ENCODE peak calls at places on chromosomes 5 and 9, in four cellular contexts. X is GM23248, C is T-cell, Y is skeletal muscle cell. B is an unnamed sample.

GRCh38 chr5:100779669-100780375 is 123.3 kb downstream of the ST8SIA4 start:
- DNase-seq in X (no peak), C (no peak), Y (no peak), B (no peak)

GRCh38 chr9:123347289-123348060 is 8.5 kb upstream of the CRB2 start:
- DNase-seq in X (peak), C (no peak), Y (no peak), B (no peak)

GRCh38 chr5:149907828-149908227 is 36.8 kb downstream of the PDE6A start:
- DNase-seq in X (no peak), C (no peak), Y (no peak), B (no peak)

GRCh38 chr9:92723299-92723625 is 41.4 kb downstream of the BICD2 start:
- DNase-seq in X (no peak), C (no peak), Y (no peak), B (no peak)

GRCh38 chr9:120442280-120442597 is 137.7 kb downstream of the CDK5RAP2 start:
- DNase-seq in X (no peak), C (no peak), Y (no peak), B (no peak)

GRCh38 chr5:64836190-64836750 is 67.5 kb downstream of the CWC27 start:
- DNase-seq in X (no peak), C (no peak), Y (no peak), B (no peak)

GRCh38 chr5:109959652-109960051 is 269.9 kb downstream of the MAN2A1 start:
- DNase-seq in X (no peak), C (no peak), Y (no peak), B (no peak)

GRCh38 chr5:154610321-154611154 is 132.5 kb upstream of the HAND1 start:
- DNase-seq in X (peak), C (peak), Y (peak), B (peak)

GRCh38 chr9:88388886-88389617 is 808 bp downstream of the SPIN1 start:
- DNase-seq in X (peak), C (peak), Y (no peak), B (peak)

GRCh38 chr9:19456996-19457693 is 48.3 kb downstream of the ACER2 start:
- DNase-seq in X (peak), C (peak), Y (no peak), B (peak)

GRCh38 chr5:170254056-170254455 is 21.3 kb downstream of the C5orf58 start:
- DNase-seq in X (no peak), C (peak), Y (no peak), B (peak)

GRCh38 chr5:10695055-10695649 is 65.9 kb downstream of the DAP start:
- DNase-seq in X (peak), C (no peak), Y (no peak), B (no peak)

GRCh38 chr5:173963107-173963506 is 25.9 kb upstream of the C5orf47 start:
- DNase-seq in X (peak), C (no peak), Y (peak), B (no peak)

GRCh38 chr9:135661801-135662560 is 1.1 kb upstream of the LCN9 start:
- DNase-seq in X (no peak), C (no peak), Y (no peak), B (no peak)

GRCh38 chr9:120735415-120736126 is 21.3 kb upstream of the MEGF9 start:
- DNase-seq in X (peak), C (no peak), Y (peak), B (no peak)

GRCh38 chr9:134405527-134405926 is 79.3 kb downstream of the RXRA start:
- DNase-seq in X (no peak), C (no peak), Y (no peak), B (no peak)

GRCh38 chr5:157828949-157829639 is 29.9 kb downstream of the CLINT1 start:
- DNase-seq in X (peak), C (no peak), Y (no peak), B (no peak)

GRCh38 chr9:133269537-133270357 is 5.3 kb downstream of the ABO start:
- DNase-seq in X (no peak), C (no peak), Y (no peak), B (no peak)

GRCh38 chr5:134468921-134469400 is 56.5 kb upstream of the JADE2 start:
- DNase-seq in X (no peak), C (no peak), Y (no peak), B (no peak)

GRCh38 chr5:178080056-178080455 is 33.3 kb upstream of the N4BP3 start:
- DNase-seq in X (no peak), C (no peak), Y (no peak), B (no peak)

GRCh38 chr9:123451011-123451410 is 95.0 kb downstream of the CRB2 start:
- DNase-seq in X (no peak), C (no peak), Y (no peak), B (no peak)

GRCh38 chr9:86645303-86645702 is 291.1 kb upstream of the TUT7 start:
- DNase-seq in X (no peak), C (no peak), Y (no peak), B (no peak)

GRCh38 chr5:180206993-180207392 is 2.0 kb downstream of the RASGEF1C start:
- DNase-seq in X (no peak), C (no peak), Y (no peak), B (no peak)

GRCh38 chr9:5587024-5587423 is 41.9 kb upstream of the RIC1 start:
- DNase-seq in X (peak), C (no peak), Y (peak), B (no peak)

B was measured in activated effector memory CD4-positive, alpha-beta T cell treated with Interleukin-2 at 50 U/mL for 16 hours.